ENCODE peak calls at places on chromosome 6, in seven cellular contexts. A is ascending aorta; L is hepatocyte; P is ovary; U is CD8-positive, alpha-beta memory T cell; S is HepG2; V is body of pancreas. O is an unnamed sample.

GRCh38 chr6:146785001-146785585 is 186.3 kb downstream of the ADGB start:
- DNase-seq in A (no peak), L (peak; percentile 49), P (no peak), U (no peak), S (peak; percentile 36), V (peak; percentile 12), O (no peak)

GRCh38 chr6:20771427-20771826 is 237.2 kb downstream of the CDKAL1 start:
- DNase-seq in A (no peak), L (no peak), P (no peak), U (no peak), S (no peak), V (no peak), O (no peak)

GRCh38 chr6:20211037-20211940 is 980 bp downstream of the MBOAT1 start:
- DNase-seq in A (no peak), L (peak; percentile 32), P (no peak), U (no peak), S (no peak), V (peak; percentile 16), O (peak; percentile 56)

GRCh38 chr6:148572676-148573335 is 174.0 kb upstream of the UST start:
- DNase-seq in A (no peak), L (no peak), P (no peak), U (no peak), S (no peak), V (no peak), O (no peak)

GRCh38 chr6:17239260-17239659 is 41.9 kb upstream of the RBM24 start:
- DNase-seq in A (no peak), L (no peak), P (no peak), U (no peak), S (no peak), V (no peak), O (no peak)

GRCh38 chr6:49826743-49827406 is 39.5 kb downstream of the CRISP1 start:
- DNase-seq in A (no peak), L (no peak), P (no peak), U (no peak), S (no peak), V (no peak), O (no peak)

GRCh38 chr6:21953831-21954801 is 342.7 kb downstream of the PRL start:
- DNase-seq in A (no peak), L (peak; percentile 61), P (no peak), U (no peak), S (peak; percentile 15), V (peak; percentile 12), O (no peak)

GRCh38 chr6:9173229-9173628 is 737.9 kb upstream of the SLC35B3 start:
- DNase-seq in A (no peak), L (no peak), P (no peak), U (no peak), S (no peak), V (no peak), O (no peak)

GRCh38 chr6:74971631-74972030 is 234.2 kb downstream of the COL12A1 start:
- DNase-seq in A (no peak), L (no peak), P (no peak), U (no peak), S (no peak), V (no peak), O (no peak)

GRCh38 chr6:150263765-150264415 is 104.9 kb upstream of the IYD start:
- DNase-seq in A (no peak), L (no peak), P (no peak), U (peak; percentile 4), S (no peak), V (no peak), O (peak; percentile 79)

GRCh38 chr6:45928721-45929305 is 86.8 kb downstream of the CLIC5 start:
- DNase-seq in A (no peak), L (no peak), P (no peak), U (no peak), S (no peak), V (no peak), O (no peak)

GRCh38 chr6:137145421-137145820 is 28.0 kb downstream of the IL22RA2 start:
- DNase-seq in A (no peak), L (no peak), P (no peak), U (no peak), S (no peak), V (no peak), O (no peak)

GRCh38 chr6:87588756-87589407 is 905 bp downstream of the RARS2 start:
- DNase-seq in A (no peak), L (no peak), P (no peak), U (no peak), S (no peak), V (no peak), O (no peak)

GRCh38 chr6:92341224-92341623 is 1078.1 kb downstream of the EPHA7 start:
- DNase-seq in A (no peak), L (no peak), P (no peak), U (no peak), S (no peak), V (no peak), O (no peak)

DNA sequence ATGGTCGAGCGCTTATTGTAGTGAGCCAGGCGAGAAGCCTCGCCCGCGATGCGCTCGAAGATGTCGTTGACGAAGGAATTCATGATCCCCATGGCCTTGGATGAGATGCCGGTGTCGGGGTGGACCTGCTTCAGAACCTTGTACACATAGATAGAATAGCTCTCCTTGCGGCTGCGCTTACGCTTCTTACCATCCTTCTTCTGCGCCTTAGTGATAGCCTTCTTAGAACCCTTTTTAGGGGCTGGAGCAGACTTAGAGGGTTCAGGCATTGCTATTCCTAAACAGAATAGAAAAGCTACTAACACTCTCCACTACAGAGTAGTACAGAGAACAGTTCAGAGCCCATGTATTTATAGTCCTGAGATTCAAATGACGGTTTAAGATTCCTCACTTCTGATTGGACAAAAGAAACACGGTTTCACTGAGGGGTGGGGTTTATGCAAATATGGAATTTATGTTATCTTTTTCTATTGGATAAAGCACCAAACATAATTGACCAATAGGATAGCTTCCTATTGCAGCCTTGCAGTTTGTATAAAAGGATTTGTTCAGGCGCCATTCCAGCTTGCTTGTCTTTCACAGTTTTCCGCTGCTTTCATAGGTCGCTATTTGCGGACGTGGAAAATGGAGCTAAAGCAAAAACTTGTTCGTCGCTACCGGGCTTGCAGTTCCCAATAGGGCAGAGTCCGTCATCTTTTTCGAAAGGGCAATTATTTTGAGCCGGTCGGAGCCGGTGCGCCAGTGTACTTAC is 43.7 kb upstream of the HFE start:
- DNase-seq in A (peak; percentile 30), L (no peak), P (peak; percentile 60), U (peak; percentile 67), S (peak; percentile 99), V (peak; percentile 81), O (peak; percentile 65)
- H3K4me3 ChIP-seq in A (peak overlapping the region; percentile 67), L (no peak overlapping the region), P (peak overlapping the region; percentile 57), U (peak overlapping the region; percentile 86), S (peak overlapping the region; percentile 58), V (no peak overlapping the region), O (peak overlapping the region; percentile 45)

GRCh38 chr6:170096803-170097504 is 193.9 kb downstream of the DLL1 start:
- DNase-seq in A (no peak), L (no peak), P (no peak), U (no peak), S (no peak), V (peak; percentile 7), O (peak; percentile 18)

GRCh38 chr6:170098428-170099170 is 192.3 kb downstream of the DLL1 start:
- DNase-seq in A (no peak), L (no peak), P (no peak), U (no peak), S (no peak), V (peak; percentile 4), O (peak; percentile 14)

GRCh38 chr6:170096191-170096802 is 194.6 kb downstream of the DLL1 start:
- DNase-seq in A (no peak), L (no peak), P (no peak), U (no peak), S (no peak), V (peak; percentile 3), O (no peak)

GRCh38 chr6:170099387-170099786 is 191.5 kb downstream of the DLL1 start:
- DNase-seq in A (no peak), L (no peak), P (no peak), U (no peak), S (no peak), V (peak; percentile 4), O (peak; percentile 35)

DNA sequence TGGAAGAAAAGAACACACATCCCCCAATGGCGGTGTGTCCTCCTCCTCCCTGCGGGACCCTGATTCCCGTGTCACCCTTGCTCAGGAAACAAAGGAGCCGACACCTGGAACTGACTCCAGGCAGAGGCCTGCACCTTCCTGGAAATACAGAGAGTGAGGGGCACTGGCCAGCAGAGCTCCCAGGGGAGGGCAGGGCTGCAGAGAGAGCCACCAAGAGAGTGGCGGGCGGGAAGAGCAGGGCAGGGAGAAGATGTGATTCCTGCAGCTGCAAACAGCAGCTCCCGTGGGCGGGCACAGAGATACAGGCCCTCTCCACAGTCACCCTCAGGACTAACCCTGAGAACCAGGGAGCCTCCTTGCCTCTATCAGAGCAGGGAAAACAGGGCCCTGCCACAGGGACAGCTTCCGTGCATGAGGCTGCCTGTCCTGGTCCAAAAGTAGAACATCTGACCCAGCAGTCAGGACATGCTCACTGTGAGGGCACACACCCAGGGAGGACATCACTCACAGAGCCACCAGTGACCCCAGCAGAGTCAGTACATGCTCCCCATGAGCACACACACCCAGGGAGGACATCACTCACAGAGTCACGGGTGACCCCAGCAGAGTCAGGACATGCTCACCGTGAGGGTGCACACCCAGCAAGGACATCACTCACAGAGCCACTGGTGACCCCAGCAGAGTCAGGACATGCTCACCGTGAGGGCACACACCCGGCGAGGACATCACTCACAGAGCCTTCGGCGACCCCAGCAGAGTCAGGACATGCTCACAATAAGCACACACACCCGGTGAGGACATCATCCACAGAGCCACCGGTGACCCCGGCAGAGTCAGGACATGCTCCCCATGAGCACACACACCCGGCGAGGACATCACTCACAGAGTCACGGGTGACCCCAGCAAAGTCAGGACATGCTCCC is 193.1 kb downstream of the DLL1 start:
- DNase-seq in A (no peak), L (no peak), P (no peak), U (no peak), S (no peak), V (peak; percentile 5), O (no peak)
- H3K9me3 ChIP-seq in A (no peaks in the 10 kb centered on the region), L (no peaks in the 10 kb centered on the region), P (no peaks in the 10 kb centered on the region), U (no peaks in the 10 kb centered on the region), S (no peaks in the 10 kb centered on the region), V (no peaks in the 10 kb centered on the region), O (no peaks in the 10 kb centered on the region)

DNA sequence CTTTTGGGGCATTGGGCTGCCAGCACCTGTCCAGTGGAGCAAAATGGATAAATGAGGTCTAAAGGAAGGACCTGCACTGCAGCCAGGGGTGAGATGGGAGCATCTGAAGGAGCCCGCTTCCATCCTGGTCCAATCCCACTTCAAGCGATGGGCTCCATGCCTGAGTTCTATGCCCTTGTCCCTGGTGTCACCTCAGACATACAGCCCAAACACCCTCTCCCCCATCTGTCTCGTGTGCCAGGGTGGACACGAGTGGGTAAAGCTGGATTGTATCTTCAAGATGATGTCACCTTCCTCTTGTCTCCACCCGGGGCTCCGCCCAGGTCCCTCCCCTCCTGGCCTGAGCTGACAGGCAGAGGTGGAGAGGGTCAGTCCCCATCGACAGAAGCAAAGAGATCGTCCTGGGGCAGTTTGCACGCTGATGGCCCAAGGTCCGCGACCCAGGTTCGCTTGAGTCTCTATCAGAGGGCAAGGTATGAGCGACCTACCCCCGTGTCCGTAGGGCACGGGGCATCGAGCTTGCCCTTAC is 544 bp downstream of the SMIM29 start:
- DNase-seq in A (peak; percentile 65), L (peak; percentile 68), P (peak; percentile 58), U (peak; percentile 46), S (peak; percentile 35), V (peak; percentile 65), O (peak; percentile 82)
- H3K4me1 ChIP-seq in A (peaks cover 7% of the 10 kb centered on the region), L (peaks cover 5% of the 10 kb centered on the region), P (peaks cover 4% of the 10 kb centered on the region), U (peaks cover 20% of the 10 kb centered on the region), S (peaks cover 46% of the 10 kb centered on the region), V (peaks cover 23% of the 10 kb centered on the region), O (peaks cover 45% of the 10 kb centered on the region)

DNA sequence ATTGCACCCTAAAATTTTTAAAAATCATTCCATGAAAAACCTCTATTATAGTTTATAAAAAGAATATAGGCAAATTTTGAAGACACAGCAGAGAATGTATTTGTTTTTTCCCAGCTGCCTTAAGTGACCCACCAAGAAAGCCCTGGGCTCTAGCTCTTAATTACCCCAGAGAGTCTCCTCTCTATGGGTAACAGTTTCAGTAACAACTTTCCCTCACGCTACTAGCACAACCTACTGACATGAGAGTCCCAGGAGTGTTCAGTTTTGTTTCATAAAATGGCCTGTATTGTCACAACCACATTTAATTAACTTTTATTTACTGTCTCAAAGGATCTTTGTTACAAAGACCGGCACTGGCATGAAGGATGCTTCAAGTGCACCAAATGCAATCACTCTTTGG is 41.5 kb downstream of the FHL5 start:
- DNase-seq in A (no peak), L (no peak), P (no peak), U (no peak), S (no peak), V (no peak), O (no peak)
- H3K4me3 ChIP-seq in A (no peak overlapping the region), L (no peak overlapping the region), P (no peak overlapping the region), U (no peak overlapping the region), S (no peak overlapping the region), V (no peak overlapping the region), O (no peak overlapping the region)

O was measured in upper lobe of left lung.